ENCODE peak calls at places on chromosomes 7 and 10, in seven cellular contexts. M is K562; X is LoVo; Y is activated effector memory CD4-positive, alpha-beta T cell treated with anti-CD3 and anti-CD28 coated beads, Interleukin-2, amount 50 U/mL, for 16 hours; O is effector memory CD4-positive, alpha-beta T cell; U is hepatocyte; J is fibroblast of pulmonary artery. A is an unnamed sample.

GRCh38 chr10:32982911-32983310 is 24.9 kb upstream of the ITGB1 start:
- DNase-seq in M (no peak), J (no peak), Y (no peak), X (no peak), U (no peak), O (no peak), A (no peak)

GRCh38 chr10:74598891-74599566 is 227.4 kb upstream of the KAT6B start:
- DNase-seq in O (no peak), J (peak; percentile 53), X (no peak), Y (no peak), U (no peak), M (no peak), A (no peak)

GRCh38 chr7:100380180-100380579 is 6.9 kb downstream of the PILRA start:
- DNase-seq in Y (no peak), J (no peak), X (no peak), O (no peak), M (no peak), U (no peak), A (no peak)

GRCh38 chr10:113939212-113939860 is 84.9 kb downstream of the NHLRC2 start:
- DNase-seq in O (no peak), M (no peak), U (no peak), X (no peak), J (no peak), Y (no peak), A (no peak)

GRCh38 chr7:149820622-149821190 is 17.5 kb upstream of the ZNF862 start:
- DNase-seq in X (no peak), Y (no peak), M (no peak), O (no peak), J (no peak), U (no peak), A (no peak)

GRCh38 chr7:951881-952547 is 2.5 kb downstream of the ADAP1 start:
- DNase-seq in O (no peak), M (no peak), J (no peak), X (no peak), Y (peak; percentile 61), U (no peak), A (no peak)

GRCh38 chr7:140904081-140904480 is 20.6 kb downstream of the BRAF start:
- DNase-seq in O (no peak), Y (no peak), X (no peak), U (no peak), J (peak; percentile 14), M (no peak), A (no peak)

GRCh38 chr7:102117743-102118142 is 168.9 kb upstream of the SH2B2 start:
- DNase-seq in Y (no peak), X (no peak), J (peak; percentile 77), U (no peak), O (no peak), M (no peak), A (no peak)

GRCh38 chr10:34906021-34906965 is 91.2 kb upstream of the PARD3 start:
- DNase-seq in O (no peak), X (no peak), M (no peak), U (no peak), Y (no peak), J (no peak), A (no peak)

GRCh38 chr7:140659727-140660396 is 12.9 kb upstream of the ADCK2 start:
- DNase-seq in J (no peak), U (no peak), X (no peak), M (no peak), Y (peak; percentile 21), O (no peak), A (no peak)

GRCh38 chr7:2934211-2934731 is 90.2 kb upstream of the GNA12 start:
- DNase-seq in X (peak; percentile 20), Y (peak; percentile 61), U (peak; percentile 23), O (no peak), M (no peak), J (peak; percentile 80), A (peak; percentile 65)